ENCODE peak calls at places on chromosomes 2 and 18, in six cellular contexts. One of them, this sample, is unnamed.

GRCh38 chr2:218718058-218718457 is 7.4 kb downstream of the TTLL4 start:
- DNase-seq in endothelial cell: no peak
- DNase-seq in RKO: no peak
- DNase-seq in amygdala: no peak
- DNase-seq in posterior vena cava: no peak
- DNase-seq in NCI-H1105 treated with DMSO at 0.1 percent for 48 hours: no peak
- DNase-seq in this sample: no peak

GRCh38 chr2:193966590-193966989 is 1690.4 kb upstream of the SLC39A10 start:
- DNase-seq in posterior vena cava: no peak
- DNase-seq in NCI-H1105 treated with DMSO at 0.1 percent for 48 hours: no peak
- DNase-seq in amygdala: no peak
- DNase-seq in RKO: peak
- DNase-seq in endothelial cell: no peak
- DNase-seq in this sample: no peak

GRCh38 chr2:24559714-24560113 is 68.7 kb downstream of the NCOA1 start:
- DNase-seq in amygdala: no peak
- DNase-seq in NCI-H1105 treated with DMSO at 0.1 percent for 48 hours: no peak
- DNase-seq in RKO: no peak
- DNase-seq in endothelial cell: no peak
- DNase-seq in posterior vena cava: no peak
- DNase-seq in this sample: peak

GRCh38 chr18:33201509-33201926 is 239.0 kb downstream of the CCDC178 start:
- DNase-seq in endothelial cell: peak
- DNase-seq in posterior vena cava: no peak
- DNase-seq in RKO: peak
- DNase-seq in NCI-H1105 treated with DMSO at 0.1 percent for 48 hours: no peak
- DNase-seq in amygdala: no peak
- DNase-seq in this sample: peak

GRCh38 chr2:69514406-69514805 is 77.2 kb upstream of the NFU1 start:
- DNase-seq in posterior vena cava: peak
- DNase-seq in endothelial cell: no peak
- DNase-seq in amygdala: no peak
- DNase-seq in RKO: no peak
- DNase-seq in NCI-H1105 treated with DMSO at 0.1 percent for 48 hours: no peak
- DNase-seq in this sample: no peak

GRCh38 chr2:120765031-120765910 is 29.6 kb downstream of the GLI2 start:
- DNase-seq in posterior vena cava: peak
- DNase-seq in RKO: no peak
- DNase-seq in NCI-H1105 treated with DMSO at 0.1 percent for 48 hours: no peak
- DNase-seq in endothelial cell: no peak
- DNase-seq in amygdala: no peak
- DNase-seq in this sample: no peak

GRCh38 chr2:32355976-32356734 is 668 bp upstream of the BIRC6 start:
- DNase-seq in NCI-H1105 treated with DMSO at 0.1 percent for 48 hours: no peak
- DNase-seq in RKO: no peak
- DNase-seq in endothelial cell: no peak
- DNase-seq in amygdala: peak
- DNase-seq in posterior vena cava: no peak
- DNase-seq in this sample: no peak

GRCh38 chr2:69013837-69014796 is 1.1 kb downstream of the ANTXR1 start:
- DNase-seq in NCI-H1105 treated with DMSO at 0.1 percent for 48 hours: peak
- DNase-seq in RKO: no peak
- DNase-seq in endothelial cell: peak
- DNase-seq in amygdala: no peak
- DNase-seq in posterior vena cava: no peak
- DNase-seq in this sample: no peak

GRCh38 chr2:110771549-110772382 is 39.4 kb downstream of the ACOXL start:
- DNase-seq in NCI-H1105 treated with DMSO at 0.1 percent for 48 hours: peak
- DNase-seq in amygdala: no peak
- DNase-seq in endothelial cell: no peak
- DNase-seq in posterior vena cava: no peak
- DNase-seq in RKO: no peak
- DNase-seq in this sample: no peak

GRCh38 chr2:238370482-238371372 is 50.4 kb downstream of the TRAF3IP1 start:
- DNase-seq in RKO: peak
- DNase-seq in amygdala: no peak
- DNase-seq in endothelial cell: peak
- DNase-seq in posterior vena cava: no peak
- DNase-seq in NCI-H1105 treated with DMSO at 0.1 percent for 48 hours: peak
- DNase-seq in this sample: no peak

GRCh38 chr2:187138240-187138639 is 289.3 kb upstream of the ZSWIM2 start:
- DNase-seq in NCI-H1105 treated with DMSO at 0.1 percent for 48 hours: no peak
- DNase-seq in endothelial cell: peak
- DNase-seq in posterior vena cava: no peak
- DNase-seq in amygdala: no peak
- DNase-seq in RKO: peak
- DNase-seq in this sample: no peak

GRCh38 chr2:22995576-22995975 is 389.4 kb upstream of the KLHL29 start:
- DNase-seq in endothelial cell: no peak
- DNase-seq in NCI-H1105 treated with DMSO at 0.1 percent for 48 hours: no peak
- DNase-seq in amygdala: no peak
- DNase-seq in RKO: no peak
- DNase-seq in posterior vena cava: no peak
- DNase-seq in this sample: no peak

GRCh38 chr2:218878941-218879761 is 1.5 kb upstream of the WNT10A start:
- DNase-seq in posterior vena cava: peak
- DNase-seq in RKO: no peak
- DNase-seq in endothelial cell: no peak
- DNase-seq in NCI-H1105 treated with DMSO at 0.1 percent for 48 hours: no peak
- DNase-seq in amygdala: no peak
- DNase-seq in this sample: no peak

GRCh38 chr18:79812052-79812451 is 14.3 kb downstream of the KCNG2 start:
- DNase-seq in amygdala: no peak
- DNase-seq in posterior vena cava: no peak
- DNase-seq in RKO: no peak
- DNase-seq in endothelial cell: no peak
- DNase-seq in NCI-H1105 treated with DMSO at 0.1 percent for 48 hours: no peak
- DNase-seq in this sample: no peak

GRCh38 chr2:112776113-112776512 is 8.2 kb downstream of the IL1A start:
- DNase-seq in RKO: no peak
- DNase-seq in NCI-H1105 treated with DMSO at 0.1 percent for 48 hours: no peak
- DNase-seq in posterior vena cava: no peak
- DNase-seq in amygdala: no peak
- DNase-seq in endothelial cell: no peak
- DNase-seq in this sample: no peak

GRCh38 chr2:110891626-110892025 is 159.3 kb downstream of the ACOXL start:
- DNase-seq in amygdala: no peak
- DNase-seq in posterior vena cava: no peak
- DNase-seq in endothelial cell: no peak
- DNase-seq in RKO: no peak
- DNase-seq in NCI-H1105 treated with DMSO at 0.1 percent for 48 hours: no peak
- DNase-seq in this sample: no peak

GRCh38 chr18:54147439-54147838 is 77.0 kb downstream of the MBD2 start:
- DNase-seq in RKO: no peak
- DNase-seq in NCI-H1105 treated with DMSO at 0.1 percent for 48 hours: no peak
- DNase-seq in amygdala: no peak
- DNase-seq in endothelial cell: no peak
- DNase-seq in posterior vena cava: no peak
- DNase-seq in this sample: no peak